ENCODE peak calls at places on chromosomes 7 and 10, in eight cellular contexts. R, H, G, I, D, L, Q and K are unnamed samples.
A peak's percentile ranks its signal among the peaks of the same experiment; 100 is the strongest.

GRCh38 chr10:17061418-17061817 is 68.2 kb downstream of the CUBN start:
- DNase-seq in G (no peak), H (no peak), Q (no peak), I (peak; percentile 62), L (no peak), R (no peak), D (no peak), K (no peak)

GRCh38 chr10:31574566-31574965 is 255.6 kb downstream of the ZEB1 start:
- DNase-seq in I (no peak), H (no peak), Q (no peak), L (no peak), D (no peak), G (no peak), R (no peak), K (no peak)

GRCh38 chr10:76901701-76902100 is 735.9 kb downstream of the KCNMA1 start:
- DNase-seq in G (no peak), H (no peak), Q (no peak), I (no peak), L (no peak), R (no peak), D (no peak), K (no peak)

GRCh38 chr10:7988985-7989384 is 65.5 kb upstream of the GATA3 start:
- DNase-seq in L (no peak), G (no peak), Q (no peak), D (no peak), I (no peak), H (no peak), R (no peak), K (no peak)

GRCh38 chr10:132488231-132488821 is 49.3 kb upstream of the INPP5A start:
- DNase-seq in Q (no peak), L (no peak), G (peak; percentile 57), I (no peak), R (no peak), H (peak; percentile 42), D (no peak), K (no peak)

GRCh38 chr10:87760195-87760905 is 57.7 kb downstream of the ATAD1 start:
- DNase-seq in L (no peak), H (no peak), Q (no peak), I (no peak), G (no peak), R (no peak), D (no peak), K (no peak)

GRCh38 chr7:154406312-154406711 is 354.1 kb downstream of the DPP6 start:
- DNase-seq in R (no peak), L (no peak), G (no peak), D (no peak), I (no peak), Q (no peak), H (no peak), K (no peak)

GRCh38 chr7:70681847-70682350 is 450.0 kb upstream of the GALNT17 start:
- DNase-seq in L (no peak), H (no peak), R (no peak), I (no peak), G (no peak), Q (no peak), D (no peak), K (no peak)

GRCh38 chr10:133359554-133359971 is 1.7 kb upstream of the FUOM start:
- DNase-seq in R (no peak), H (no peak), I (no peak), G (peak; percentile 3), Q (peak; percentile 15), L (no peak), D (peak; percentile 50), K (peak; percentile 21)

GRCh38 chr10:24952146-24952700 is at the start of gene PRTFDC1:
- DNase-seq in H (peak; percentile 82), R (peak; percentile 40), Q (no peak), L (peak; percentile 73), G (peak; percentile 85), D (peak; percentile 13), I (no peak), K (no peak)
- H3K4me3 ChIP-seq in H (peak within 1 kb of the TSS; percentile 42), R (peak within 1 kb of the TSS; percentile 66), Q (peak within 1 kb of the TSS; percentile 59), L (peak within 1 kb of the TSS; percentile 67), G (peak within 1 kb of the TSS; percentile 68), D (peak within 1 kb of the TSS; percentile 41), I (peak within 1 kb of the TSS; percentile 58), K (peak within 1 kb of the TSS; percentile 67)

GRCh38 chr10:75223507-75223906 is 12.2 kb downstream of the COMTD1 start:
- DNase-seq in D (no peak), R (no peak), I (no peak), Q (no peak), G (no peak), L (no peak), H (no peak), K (no peak)

GRCh38 chr10:75226055-75226454 is 9.7 kb downstream of the COMTD1 start:
- DNase-seq in R (no peak), Q (no peak), I (no peak), H (no peak), G (no peak), L (no peak), D (no peak), K (no peak)

GRCh38 chr10:75228278-75228677 is 7.5 kb downstream of the COMTD1 start:
- DNase-seq in D (no peak), R (no peak), I (no peak), G (no peak), H (no peak), Q (no peak), L (no peak), K (no peak)

GRCh38 chr10:75228834-75229233 is 6.9 kb downstream of the COMTD1 start:
- DNase-seq in H (no peak), G (no peak), R (no peak), D (no peak), L (no peak), I (no peak), Q (no peak), K (no peak)

DNA sequence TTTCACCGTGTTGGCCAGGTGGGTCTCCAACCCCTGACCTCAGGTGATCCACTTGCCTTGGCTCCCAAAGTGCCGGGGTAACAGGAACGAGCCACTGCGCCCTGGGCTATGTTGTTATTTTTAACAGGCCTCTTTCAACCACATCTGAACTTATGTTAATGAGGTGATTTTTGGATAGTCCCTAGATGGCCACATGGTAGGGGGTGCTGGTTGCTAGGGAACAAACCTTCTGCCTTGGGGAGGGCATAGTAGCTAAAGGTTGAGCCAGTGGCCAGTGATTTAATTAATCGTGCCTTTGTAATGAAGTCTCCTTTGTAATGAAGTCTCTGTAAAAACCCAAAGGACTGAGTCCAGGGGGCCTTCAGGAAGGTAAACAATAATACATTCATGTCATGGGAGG is 9.1 kb downstream of the COMTD1 start:
- DNase-seq in G (no peak), Q (no peak), D (no peak), L (no peak), H (no peak), I (no peak), R (no peak), K (no peak)
- H3K36me3 ChIP-seq in G (peaks cover 13% of the 10 kb centered on the region), Q (peaks cover 21% of the 10 kb centered on the region), D (peaks cover 72% of the 10 kb centered on the region), L (no peaks in the 10 kb centered on the region), H (peaks cover 90% of the 10 kb centered on the region), I (peaks cover 56% of the 10 kb centered on the region), R (peaks cover 34% of the 10 kb centered on the region), K (peaks cover 59% of the 10 kb centered on the region)

DNA sequence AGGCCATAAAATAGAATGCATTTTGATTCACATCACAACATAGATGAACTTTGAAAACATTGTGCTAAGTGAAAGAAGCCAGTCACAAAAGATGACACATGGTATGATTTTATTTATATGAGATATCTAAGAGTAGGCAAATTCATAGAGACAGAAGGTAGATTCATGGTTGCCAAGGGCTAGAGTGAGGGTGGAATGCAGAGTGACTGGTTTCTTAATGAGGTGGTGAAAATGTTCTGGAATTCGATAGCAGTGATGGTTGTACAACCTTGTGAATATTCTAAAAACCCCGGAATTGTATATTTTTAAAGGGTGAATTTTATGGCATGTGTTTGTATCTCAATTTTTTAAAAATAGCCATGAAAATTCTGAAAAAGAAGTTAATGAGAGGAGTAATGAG is 42.9 kb downstream of the ABCB4 start:
- DNase-seq in R (no peak), H (no peak), D (no peak), L (no peak), G (no peak), Q (no peak), I (no peak), K (no peak)
- H3K27me3 ChIP-seq in R (no peaks in the 10 kb centered on the region), H (no peaks in the 10 kb centered on the region), D (peaks cover 4% of the 10 kb centered on the region), L (no peaks in the 10 kb centered on the region), G (no peaks in the 10 kb centered on the region), Q (peaks cover 1% of the 10 kb centered on the region), I (no peaks in the 10 kb centered on the region), K (no peaks in the 10 kb centered on the region)

DNA sequence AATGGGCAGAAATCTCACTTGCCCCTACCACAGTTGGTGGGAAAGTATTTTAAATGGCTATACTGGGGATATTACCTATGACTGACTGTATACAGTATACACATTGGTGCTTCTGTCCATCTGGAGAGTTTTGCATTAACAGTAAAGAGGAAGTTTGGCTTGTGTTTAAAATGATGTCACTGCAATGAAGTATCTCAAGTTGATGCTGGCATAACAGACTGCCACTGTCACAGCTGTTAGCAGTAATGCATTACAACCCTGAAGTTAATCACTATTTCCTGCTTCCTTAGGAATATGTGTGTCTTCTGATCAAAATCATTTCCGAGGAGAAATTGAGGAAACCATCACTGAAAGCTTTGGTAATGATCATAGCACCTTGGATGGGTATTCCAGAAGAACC is 1.9 kb downstream of the DKK1 start:
- DNase-seq in R (no peak), D (no peak), Q (no peak), H (no peak), G (no peak), I (peak; percentile 12), L (no peak), K (no peak)
- H3K4me3 ChIP-seq in R (no peak overlapping the region), D (no peak overlapping the region), Q (no peak overlapping the region), H (no peak overlapping the region), G (no peak overlapping the region), I (peak overlapping the region; percentile 89), L (no peak overlapping the region), K (no peak overlapping the region)

GRCh38 chr7:140026935-140027334 is 35.8 kb downstream of the PARP12 start:
- DNase-seq in G (no peak), D (no peak), Q (no peak), L (no peak), H (no peak), R (no peak), I (no peak), K (no peak)

GRCh38 chr7:140025241-140025640 is 37.5 kb downstream of the PARP12 start:
- DNase-seq in D (no peak), I (no peak), L (no peak), R (no peak), H (no peak), G (no peak), Q (no peak), K (no peak)

GRCh38 chr7:140027866-140028265 is 34.9 kb downstream of the PARP12 start:
- DNase-seq in G (no peak), L (no peak), R (no peak), H (no peak), D (no peak), Q (no peak), I (no peak), K (no peak)

GRCh38 chr7:140024585-140024984 is 38.2 kb downstream of the PARP12 start:
- DNase-seq in Q (no peak), L (no peak), D (no peak), H (no peak), R (no peak), G (no peak), I (no peak), K (no peak)

DNA sequence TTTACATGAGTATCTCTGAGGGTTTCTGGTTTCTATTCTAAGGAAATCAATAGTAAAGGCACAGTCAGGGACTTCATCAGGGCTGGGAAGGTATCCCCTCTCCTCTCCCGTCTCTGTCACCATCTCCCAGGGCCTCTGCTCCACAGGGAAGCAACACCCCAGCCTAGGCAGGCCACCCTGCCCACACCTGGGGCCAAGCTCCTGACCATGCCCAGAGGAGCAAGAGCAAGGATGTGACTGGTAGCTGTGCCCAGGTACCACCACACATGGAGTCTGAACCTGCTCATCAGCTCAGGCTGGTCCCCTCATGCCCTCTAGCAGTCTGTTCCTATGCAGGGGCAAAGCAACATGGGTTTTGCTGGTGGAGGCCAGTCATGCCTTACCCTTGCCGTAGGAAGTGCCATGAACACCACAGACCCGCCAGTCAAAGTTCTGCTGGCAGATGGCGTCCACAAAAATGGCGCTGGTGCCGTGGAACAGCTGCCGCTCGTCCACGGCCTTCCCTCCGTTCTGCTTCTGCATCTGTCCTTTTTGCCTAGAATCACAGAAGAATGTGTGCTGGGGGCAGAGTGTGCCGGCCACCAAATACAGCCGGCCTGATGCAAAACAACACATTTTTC is 36.8 kb downstream of the PARP12 start:
- DNase-seq in G (no peak), D (no peak), L (no peak), Q (no peak), H (no peak), I (no peak), R (no peak), K (no peak)
- H3K36me3 ChIP-seq in G (peaks cover 13% of the 10 kb centered on the region), D (peaks cover 73% of the 10 kb centered on the region), L (no peaks in the 10 kb centered on the region), Q (peaks cover 1% of the 10 kb centered on the region), H (peaks cover 61% of the 10 kb centered on the region), I (peaks cover 2% of the 10 kb centered on the region), R (peaks cover 33% of the 10 kb centered on the region), K (peaks cover 54% of the 10 kb centered on the region)